ENCODE peak calls at places on chromosomes 2 and 18, in four cellular contexts. One of them, this sample, is unnamed.
A peak's percentile ranks its signal among the peaks of the same experiment; 100 is the strongest.

GRCh38 chr2:203338322-203338721 is 10.1 kb downstream of the ABI2 start:
- DNase-seq in hippocampal formation: no peak
- DNase-seq in Calu3: no peak
- DNase-seq in GM04503: no peak
- DNase-seq in this sample: no peak

GRCh38 chr2:150759531-150759930 is 272.1 kb upstream of the RND3 start:
- DNase-seq in hippocampal formation: no peak
- DNase-seq in Calu3: no peak
- DNase-seq in GM04503: no peak
- DNase-seq in this sample: no peak

GRCh38 chr2:16015903-16016265 is 75.5 kb downstream of the MYCN start:
- DNase-seq in hippocampal formation: no peak
- DNase-seq in Calu3: no peak
- DNase-seq in GM04503: no peak
- DNase-seq in this sample: peak; percentile 73

GRCh38 chr2:38446418-38446817 is 69.3 kb upstream of the ATL2 start:
- DNase-seq in hippocampal formation: no peak
- DNase-seq in Calu3: no peak
- DNase-seq in GM04503: no peak
- DNase-seq in this sample: peak; percentile 7

GRCh38 chr2:36919041-36919837 is 47.1 kb downstream of the STRN start:
- DNase-seq in hippocampal formation: no peak
- DNase-seq in Calu3: no peak
- DNase-seq in GM04503: no peak
- DNase-seq in this sample: peak; percentile 63

GRCh38 chr2:46119453-46119852 is 177.8 kb upstream of the EPAS1 start:
- DNase-seq in hippocampal formation: no peak
- DNase-seq in Calu3: no peak
- DNase-seq in GM04503: peak; percentile 73
- DNase-seq in this sample: peak; percentile 61

GRCh38 chr18:43158381-43158780 is 42.9 kb upstream of the RIT2 start:
- DNase-seq in hippocampal formation: no peak
- DNase-seq in Calu3: no peak
- DNase-seq in GM04503: no peak
- DNase-seq in this sample: no peak

GRCh38 chr18:23967321-23968089 is 47.0 kb upstream of the TTC39C start:
- DNase-seq in hippocampal formation: no peak
- DNase-seq in Calu3: no peak
- DNase-seq in GM04503: no peak
- DNase-seq in this sample: no peak

GRCh38 chr2:133658020-133658903 is 90.0 kb upstream of the NCKAP5 start:
- DNase-seq in hippocampal formation: no peak
- DNase-seq in Calu3: no peak
- DNase-seq in GM04503: no peak
- DNase-seq in this sample: no peak

GRCh38 chr18:75124551-75124950 is 84.4 kb downstream of the PTGR3 start:
- DNase-seq in hippocampal formation: no peak
- DNase-seq in Calu3: no peak
- DNase-seq in GM04503: no peak
- DNase-seq in this sample: no peak

GRCh38 chr2:195498176-195498575 is 158.8 kb upstream of the SLC39A10 start:
- DNase-seq in hippocampal formation: no peak
- DNase-seq in Calu3: peak; percentile 57
- DNase-seq in GM04503: no peak
- DNase-seq in this sample: no peak

GRCh38 chr2:54755641-54756326 is 32.3 kb downstream of the EML6 start:
- DNase-seq in hippocampal formation: no peak
- DNase-seq in Calu3: no peak
- DNase-seq in GM04503: no peak
- DNase-seq in this sample: no peak

GRCh38 chr2:15943378-15943851 is 3.1 kb downstream of the MYCN start:
- DNase-seq in hippocampal formation: peak; percentile 61
- DNase-seq in Calu3: peak; percentile 69
- DNase-seq in GM04503: no peak
- DNase-seq in this sample: no peak

GRCh38 chr2:28594369-28595108 is 98.7 kb downstream of the PLB1 start:
- DNase-seq in hippocampal formation: peak; percentile 69
- DNase-seq in Calu3: peak; percentile 94
- DNase-seq in GM04503: no peak
- DNase-seq in this sample: peak; percentile 98

GRCh38 chr2:51829477-51829876 is 797.5 kb upstream of the NRXN1 start:
- DNase-seq in hippocampal formation: no peak
- DNase-seq in Calu3: no peak
- DNase-seq in GM04503: no peak
- DNase-seq in this sample: no peak

GRCh38 chr2:26563686-26564085 is 77.5 kb downstream of the CIB4 start:
- DNase-seq in hippocampal formation: no peak
- DNase-seq in Calu3: no peak
- DNase-seq in GM04503: no peak
- DNase-seq in this sample: no peak

GRCh38 chr18:80245781-80246655 is 1.3 kb downstream of the PARD6G start:
- DNase-seq in hippocampal formation: no peak
- DNase-seq in Calu3: no peak
- DNase-seq in GM04503: no peak
- DNase-seq in this sample: no peak

GRCh38 chr2:197086500-197086899 is 160.0 kb upstream of the PGAP1 start:
- DNase-seq in hippocampal formation: no peak
- DNase-seq in Calu3: no peak
- DNase-seq in GM04503: no peak
- DNase-seq in this sample: no peak

GRCh38 chr2:216665240-216665639 is 30.1 kb downstream of the IGFBP5 start:
- DNase-seq in hippocampal formation: no peak
- DNase-seq in Calu3: peak; percentile 65
- DNase-seq in GM04503: no peak
- DNase-seq in this sample: no peak

GRCh38 chr2:175418224-175418843 is 236.8 kb upstream of the ATP5MC3 start:
- DNase-seq in hippocampal formation: no peak
- DNase-seq in Calu3: no peak
- DNase-seq in GM04503: no peak
- DNase-seq in this sample: no peak

GRCh38 chr2:9638532-9638931 is 7.7 kb upstream of the YWHAQ start:
- DNase-seq in hippocampal formation: peak; percentile 83
- DNase-seq in Calu3: peak; percentile 68
- DNase-seq in GM04503: peak; percentile 77
- DNase-seq in this sample: no peak

GRCh38 chr2:127479219-127479825 is 47.0 kb downstream of the IWS1 start:
- DNase-seq in hippocampal formation: peak; percentile 63
- DNase-seq in Calu3: no peak
- DNase-seq in GM04503: no peak
- DNase-seq in this sample: no peak

GRCh38 chr2:219215871-219216536 is 2.8 kb downstream of the ABCB6 start:
- DNase-seq in hippocampal formation: no peak
- DNase-seq in Calu3: no peak
- DNase-seq in GM04503: no peak
- DNase-seq in this sample: no peak

GRCh38 chr2:217746741-217747287 is 256.0 kb downstream of the TNS1 start:
- DNase-seq in hippocampal formation: no peak
- DNase-seq in Calu3: no peak
- DNase-seq in GM04503: no peak
- DNase-seq in this sample: no peak

GRCh38 chr18:54359233-54359632 is 1.5 kb downstream of the C18orf54 start:
- DNase-seq in hippocampal formation: no peak
- DNase-seq in Calu3: no peak
- DNase-seq in GM04503: no peak
- DNase-seq in this sample: peak; percentile 5

GRCh38 chr2:42794271-42795046 is 2.1 kb upstream of the HAAO start:
- DNase-seq in hippocampal formation: no peak
- DNase-seq in Calu3: peak; percentile 51
- DNase-seq in GM04503: no peak
- DNase-seq in this sample: no peak

GRCh38 chr2:195037072-195037471 is 620.0 kb upstream of the SLC39A10 start:
- DNase-seq in hippocampal formation: no peak
- DNase-seq in Calu3: no peak
- DNase-seq in GM04503: no peak
- DNase-seq in this sample: no peak

GRCh38 chr2:190722061-190722759 is 73.3 kb downstream of the NAB1 start:
- DNase-seq in hippocampal formation: no peak
- DNase-seq in Calu3: no peak
- DNase-seq in GM04503: no peak
- DNase-seq in this sample: no peak

GRCh38 chr2:161873689-161874088 is 200.3 kb downstream of the DPP4 start:
- DNase-seq in hippocampal formation: no peak
- DNase-seq in Calu3: no peak
- DNase-seq in GM04503: no peak
- DNase-seq in this sample: no peak

GRCh38 chr18:48529796-48530195 is 9.0 kb upstream of the CTIF start:
- DNase-seq in hippocampal formation: no peak
- DNase-seq in Calu3: no peak
- DNase-seq in GM04503: peak; percentile 84
- DNase-seq in this sample: peak; percentile 81

GRCh38 chr2:105409717-105410116 is 10.9 kb upstream of the FHL2 start:
- DNase-seq in hippocampal formation: peak; percentile 41
- DNase-seq in Calu3: no peak
- DNase-seq in GM04503: peak; percentile 92
- DNase-seq in this sample: no peak

GRCh38 chr18:57125627-57126026 is 21.3 kb upstream of the BOD1L2 start:
- DNase-seq in hippocampal formation: no peak
- DNase-seq in Calu3: no peak
- DNase-seq in GM04503: no peak
- DNase-seq in this sample: no peak

GRCh38 chr2:229176136-229176535 is 95.0 kb downstream of the PID1 start:
- DNase-seq in hippocampal formation: no peak
- DNase-seq in Calu3: no peak
- DNase-seq in GM04503: no peak
- DNase-seq in this sample: no peak

GRCh38 chr2:241148891-241149674 is at the start of gene PASK:
- DNase-seq in hippocampal formation: peak; percentile 94
- DNase-seq in Calu3: peak; percentile 96
- DNase-seq in GM04503: peak; percentile 63
- DNase-seq in this sample: peak; percentile 97

This sample was measured in trophoblast cell.